ENCODE peak calls at places on chromosomes 4 and X, in four cellular contexts. P is right cardiac atrium; Z is naive thymus-derived CD4-positive, alpha-beta T cell; J is dorsolateral prefrontal cortex. H is an unnamed sample.

GRCh38 chr4:78369691-78370090 is 181.9 kb upstream of the ANXA3 start:
- DNase-seq in P (no peak), J (no peak), Z (no peak), H (no peak)

GRCh38 chrX:132353430-132353829 is 134.2 kb upstream of the RAP2C start:
- DNase-seq in P (no peak), J (no peak), Z (no peak), H (no peak)

GRCh38 chr4:17168571-17168970 is 270.1 kb upstream of the LDB2 start:
- DNase-seq in P (no peak), J (no peak), Z (no peak), H (no peak)

GRCh38 chr4:1852904-1853623 is 2.9 kb downstream of the LETM1 start:
- DNase-seq in J (no peak), P (no peak), Z (no peak), H (no peak)

GRCh38 chr4:52957220-52957686 is 95.1 kb downstream of the RASL11B start:
- DNase-seq in P (peak; percentile 56), Z (no peak), J (no peak), H (no peak)

GRCh38 chrX:125646195-125646594 is 326.5 kb downstream of the TEX13C start:
- DNase-seq in P (no peak), J (no peak), Z (no peak), H (no peak)

GRCh38 chr4:72302981-72303704 is 265.9 kb downstream of the ADAMTS3 start:
- DNase-seq in P (no peak), J (no peak), Z (peak; percentile 30), H (no peak)

GRCh38 chrX:42751573-42751972 is 26.4 kb downstream of the PPP1R2C start:
- DNase-seq in P (no peak), Z (no peak), J (no peak), H (no peak)

GRCh38 chr4:124862261-124862660 is 149.7 kb upstream of the ANKRD50 start:
- DNase-seq in Z (no peak), J (no peak), P (no peak), H (no peak)

GRCh38 chr4:139266583-139267257 is 13.3 kb downstream of the MGARP start:
- DNase-seq in P (peak; percentile 88), J (no peak), Z (peak; percentile 19), H (no peak)

GRCh38 chrX:15675490-15675921 is 10.9 kb upstream of the CLTRN start:
- DNase-seq in P (peak; percentile 92), J (peak; percentile 86), Z (no peak), H (peak; percentile 67)

GRCh38 chr4:14871676-14872430 is 130.4 kb upstream of the CPEB2 start:
- DNase-seq in Z (no peak), P (peak; percentile 55), J (no peak), H (no peak)
- H3K27ac ChIP-seq in Z (no peak overlapping the region), P (no peak overlapping the region), J (no peak overlapping the region), H (no peak overlapping the region)

GRCh38 chrX:63686878-63687714 is 97.9 kb downstream of the ARHGEF9 start:
- DNase-seq in J (no peak), Z (peak; percentile 1), P (no peak), H (no peak)
- H3K27ac ChIP-seq in J (no peak overlapping the region), Z (no peak overlapping the region), P (no peak overlapping the region), H (no peak overlapping the region)

DNA sequence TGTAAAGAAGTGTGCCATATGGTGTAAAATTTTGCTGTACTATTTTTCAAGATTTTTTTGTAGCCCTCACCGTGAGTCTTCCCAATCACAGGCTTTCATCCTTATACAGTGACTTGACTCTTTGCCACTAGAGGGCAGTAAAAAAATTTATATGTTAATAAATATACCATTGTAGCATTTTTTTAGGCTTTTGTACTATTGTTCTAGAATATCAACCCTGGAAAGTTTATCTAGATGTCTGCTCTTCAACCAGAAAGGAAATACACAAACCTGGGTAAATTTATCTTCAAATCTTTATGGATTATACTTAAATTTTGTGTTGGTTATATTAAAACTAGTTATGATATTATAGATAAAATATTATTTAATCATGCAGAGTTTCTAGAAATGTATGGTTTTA is 235.3 kb downstream of the TENM3 start:
- DNase-seq in P (no peak), J (no peak), Z (peak; percentile 20), H (no peak)
- H3K27ac ChIP-seq in P (no peak overlapping the region), J (no peak overlapping the region), Z (no peak overlapping the region), H (no peak overlapping the region)

DNA sequence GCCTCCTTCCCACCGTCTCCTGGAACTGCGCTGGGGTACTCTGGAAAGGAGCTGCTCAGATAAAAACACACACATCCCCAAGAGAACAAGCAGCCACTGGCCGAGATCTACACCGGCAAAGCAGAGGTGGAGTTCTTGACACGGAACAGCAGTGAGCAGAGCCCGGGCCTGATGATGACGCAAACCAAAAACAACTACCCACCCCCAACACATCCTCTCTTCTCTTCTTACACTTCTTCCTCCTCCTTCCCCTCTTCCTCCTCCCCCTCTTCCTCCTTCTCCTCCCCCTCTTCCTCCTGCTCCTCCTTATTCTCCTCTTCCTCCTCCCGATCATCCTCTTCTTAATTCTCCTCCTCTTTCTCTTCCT is 4.6 kb downstream of the PNMA5 start:
- DNase-seq in P (no peak), Z (no peak), J (no peak), H (no peak)
- H3K27ac ChIP-seq in P (no peak overlapping the region), Z (peak overlapping the region; percentile 21), J (no peak overlapping the region), H (no peak overlapping the region)

GRCh38 chr4:89306486-89307184 is 965 bp downstream of the GPRIN3 start:
- DNase-seq in P (no peak), J (no peak), Z (peak; percentile 16), H (no peak)
- H3K27ac ChIP-seq in P (peak overlapping the region; percentile 50), J (peak overlapping the region; percentile 63), Z (peak overlapping the region; percentile 81), H (peak overlapping the region; percentile 80)

GRCh38 chr4:87086143-87086805 is 134.1 kb downstream of the KLHL8 start:
- DNase-seq in J (no peak), P (no peak), Z (no peak), H (no peak)

GRCh38 chr4:87088188-87088587 is 132.2 kb downstream of the KLHL8 start:
- DNase-seq in P (no peak), Z (no peak), J (no peak), H (no peak)

GRCh38 chr4:87090305-87090704 is 130.1 kb downstream of the KLHL8 start:
- DNase-seq in Z (no peak), P (no peak), J (no peak), H (no peak)

GRCh38 chr4:87089368-87089767 is 131.1 kb downstream of the KLHL8 start:
- DNase-seq in Z (no peak), J (no peak), P (no peak), H (no peak)

GRCh38 chr4:87087015-87087920 is 133.2 kb downstream of the KLHL8 start:
- DNase-seq in Z (no peak), P (no peak), J (no peak), H (no peak)
- H3K27ac ChIP-seq in Z (no peak overlapping the region), P (no peak overlapping the region), J (no peak overlapping the region), H (peak overlapping the region; percentile 7)

GRCh38 chrX:66676990-66677389 is 38.1 kb upstream of the EDA2R start:
- DNase-seq in P (no peak), J (no peak), Z (no peak), H (no peak)

GRCh38 chrX:66677430-66677829 is 38.6 kb upstream of the EDA2R start:
- DNase-seq in P (no peak), J (no peak), Z (no peak), H (no peak)

GRCh38 chrX:66674506-66674905 is 35.6 kb upstream of the EDA2R start:
- DNase-seq in J (no peak), P (no peak), Z (no peak), H (no peak)

GRCh38 chrX:66676413-66676812 is 37.5 kb upstream of the EDA2R start:
- DNase-seq in J (no peak), P (no peak), Z (no peak), H (no peak)

DNA sequence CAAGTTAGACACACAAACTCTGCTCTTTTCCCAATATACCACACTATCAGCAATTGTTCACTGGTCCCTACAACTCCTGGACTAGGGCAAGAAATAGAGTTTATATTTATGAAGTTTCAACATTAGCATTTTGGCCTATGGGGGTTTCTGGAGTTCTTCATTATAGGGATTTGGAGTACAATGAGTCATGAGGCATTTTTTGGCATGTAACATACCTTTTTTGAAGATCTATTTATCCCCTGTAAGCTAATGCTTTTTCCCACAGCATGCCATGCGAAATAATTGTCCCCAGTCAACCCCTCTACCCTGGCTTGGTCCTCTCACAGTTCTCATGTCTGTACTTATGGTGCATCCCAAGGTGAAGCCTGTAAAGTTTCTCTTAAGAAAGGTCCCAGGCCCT is 36.7 kb upstream of the EDA2R start:
- DNase-seq in J (no peak), Z (no peak), P (no peak), H (no peak)
- H3K27ac ChIP-seq in J (no peak overlapping the region), Z (no peak overlapping the region), P (no peak overlapping the region), H (no peak overlapping the region)